ENCODE peak calls at places on chromosomes 6 and 20, in five cellular contexts. Z is fibroblast of lung, L is cardiac fibroblast, S is upper lobe of right lung, D is IMR-90. Y is an unnamed sample.

GRCh38 chr6:11918021-11918738 is 93.9 kb upstream of the HIVEP1 start:
- DNase-seq in S (no peak), D (peak), Z (peak), L (peak), Y (no peak)

GRCh38 chr20:34108616-34109174 is 3.3 kb downstream of the EIF2S2 start:
- DNase-seq in D (no peak), L (no peak), S (no peak), Z (no peak), Y (no peak)

GRCh38 chr6:49553353-49553752 is 2.9 kb downstream of the C6orf141 start:
- DNase-seq in L (no peak), D (peak), S (no peak), Z (peak), Y (no peak)

GRCh38 chr6:13429406-13429753 is 58.0 kb downstream of the GFOD1 start:
- DNase-seq in D (no peak), Z (no peak), S (no peak), L (no peak), Y (no peak)

GRCh38 chr6:94052754-94053153 is 633.4 kb upstream of the EPHA7 start:
- DNase-seq in L (no peak), S (no peak), D (no peak), Z (no peak), Y (no peak)

GRCh38 chr6:83378621-83379388 is 52.0 kb downstream of the ME1 start:
- DNase-seq in S (no peak), Z (peak), L (peak), D (peak), Y (peak)

GRCh38 chr6:55993418-55993817 is 118.0 kb upstream of the BMP5 start:
- DNase-seq in S (no peak), D (no peak), L (no peak), Z (no peak), Y (no peak)

GRCh38 chr6:69138893-69139494 is 503.9 kb downstream of the ADGRB3 start:
- DNase-seq in Z (peak), L (no peak), D (no peak), S (no peak), Y (no peak)

GRCh38 chr6:168990352-168990751 is 263.3 kb downstream of the THBS2 start:
- DNase-seq in L (no peak), S (no peak), Z (no peak), D (no peak), Y (no peak)

GRCh38 chr20:41352666-41353065 is 12.0 kb downstream of the LPIN3 start:
- DNase-seq in D (no peak), Z (no peak), L (no peak), S (no peak), Y (peak)

GRCh38 chr6:34235605-34236422 is 859 bp upstream of the HMGA1 start:
- DNase-seq in Z (peak), L (peak), D (peak), S (peak), Y (peak)

GRCh38 chr6:30556714-30556963 is 350 bp upstream of the GNL1 start:
- DNase-seq in L (no peak), Z (no peak), D (no peak), S (no peak), Y (no peak)

GRCh38 chr20:11352041-11352440 is 565.7 kb upstream of the BTBD3 start:
- DNase-seq in L (no peak), D (no peak), S (no peak), Z (no peak), Y (no peak)

GRCh38 chr20:42313704-42314103 is 695.5 kb upstream of the CHD6 start:
- DNase-seq in S (no peak), D (no peak), Z (no peak), L (no peak), Y (no peak)

GRCh38 chr20:34507661-34508060 is 8.6 kb upstream of the DYNLRB1 start:
- DNase-seq in Z (no peak), D (no peak), L (no peak), S (no peak), Y (no peak)

GRCh38 chr6:114042267-114043075 is 71.5 kb upstream of the HDAC2 start:
- DNase-seq in Z (peak), S (no peak), L (peak), D (no peak), Y (no peak)

GRCh38 chr6:170187669-170188566 is 103.0 kb downstream of the DLL1 start:
- DNase-seq in S (no peak), L (no peak), Z (no peak), D (no peak), Y (no peak)

GRCh38 chr6:130966581-130966980 is 96.5 kb downstream of the EPB41L2 start:
- DNase-seq in L (no peak), S (no peak), D (no peak), Z (no peak), Y (no peak)

GRCh38 chr6:130962951-130963350 is 100.1 kb downstream of the EPB41L2 start:
- DNase-seq in S (no peak), L (no peak), Z (no peak), D (no peak), Y (no peak)

GRCh38 chr6:130964289-130964688 is 98.8 kb downstream of the EPB41L2 start:
- DNase-seq in S (no peak), L (no peak), Z (no peak), D (no peak), Y (no peak)

GRCh38 chr6:130965657-130966056 is 97.4 kb downstream of the EPB41L2 start:
- DNase-seq in D (peak), L (peak), Z (peak), S (no peak), Y (no peak)

DNA sequence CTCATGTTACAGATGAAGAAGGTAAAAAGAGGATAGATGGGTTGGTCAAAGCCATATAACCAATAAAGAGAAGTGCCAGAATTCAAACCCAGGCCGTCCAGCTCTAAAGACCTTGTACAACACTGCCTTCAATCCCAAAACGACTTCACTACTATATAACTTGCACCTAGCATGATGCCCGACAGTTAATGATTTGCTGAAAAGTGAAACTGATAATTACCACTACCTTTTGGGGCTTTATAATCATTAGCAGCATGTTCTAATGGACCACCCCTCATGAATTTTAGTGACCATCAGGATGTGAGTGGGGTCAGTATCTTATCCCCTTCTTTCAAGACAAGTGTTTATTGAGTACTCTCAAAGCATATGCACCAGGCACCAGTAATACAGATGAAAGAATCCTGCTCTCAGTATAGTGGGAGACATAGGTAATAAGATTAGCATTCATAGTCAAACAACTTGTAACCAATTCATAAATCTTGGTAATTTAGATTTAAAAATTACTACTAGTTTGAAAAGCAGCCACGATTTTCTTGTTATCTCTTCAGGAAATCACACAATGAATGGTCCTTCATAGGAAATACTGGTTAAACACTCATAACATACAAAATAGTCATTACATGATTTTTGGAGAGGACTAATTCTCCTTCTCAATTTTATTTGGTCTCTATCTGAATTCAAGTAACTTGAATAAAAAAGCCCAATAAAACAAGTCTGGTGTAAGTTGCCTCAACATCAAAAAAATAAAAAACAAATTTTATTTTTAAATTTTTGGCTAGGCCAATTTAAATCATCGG is 98.0 kb downstream of the EPB41L2 start:
- DNase-seq in D (no peak), S (no peak), Z (no peak), L (no peak), Y (no peak)
- H3K4me3 ChIP-seq in D (no peak), S (no peak), Z (no peak), L (no peak), Y (no peak)

GRCh38 chr6:106180208-106180607 is 94.1 kb downstream of the PRDM1 start:
- DNase-seq in S (no peak), D (no peak), Z (no peak), L (no peak), Y (no peak)
- H3K4me3 ChIP-seq in S (no peak), D (no peak), Z (no peak), L (no peak), Y (no peak)

GRCh38 chr6:96151707-96152106 is 135.9 kb downstream of the FUT9 start:
- DNase-seq in D (no peak), L (no peak), Z (no peak), S (no peak), Y (no peak)

GRCh38 chr6:96156425-96156824 is 140.7 kb downstream of the FUT9 start:
- DNase-seq in L (no peak), Z (no peak), S (no peak), D (no peak), Y (no peak)

GRCh38 chr6:96153775-96154174 is 138.0 kb downstream of the FUT9 start:
- DNase-seq in S (no peak), L (no peak), Z (peak), D (no peak), Y (no peak)

GRCh38 chr6:96150431-96150830 is 134.7 kb downstream of the FUT9 start:
- DNase-seq in D (no peak), S (no peak), Z (no peak), L (no peak), Y (no peak)

DNA sequence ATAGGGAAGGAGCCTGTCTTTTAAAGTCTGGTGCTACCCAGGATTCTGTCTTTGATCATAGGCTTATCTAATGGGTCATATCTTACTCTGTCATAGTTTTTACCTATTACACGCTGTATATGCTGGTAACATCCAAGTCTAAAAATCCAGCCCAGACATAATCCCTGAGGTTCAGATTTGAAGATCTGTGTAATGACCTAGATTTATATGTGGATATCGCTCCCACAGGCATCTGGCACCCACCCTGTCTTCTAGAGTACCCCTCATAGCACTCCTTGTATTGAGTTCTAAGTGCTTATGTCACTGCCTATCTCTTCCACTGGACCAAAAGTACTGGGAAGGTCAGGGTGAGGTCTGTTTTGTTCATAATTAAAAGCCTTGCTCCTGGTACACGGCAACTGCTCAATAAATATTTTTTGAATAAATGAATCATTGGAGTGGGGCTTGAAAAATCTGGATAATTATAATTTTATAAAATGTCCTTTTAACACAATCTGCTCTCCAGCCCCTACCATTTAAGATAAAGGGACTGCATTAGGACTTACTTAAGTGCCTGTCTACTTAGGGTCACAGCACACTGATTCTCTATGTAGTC is 136.4 kb downstream of the FUT9 start:
- DNase-seq in L (no peak), Z (no peak), S (no peak), D (no peak), Y (no peak)
- H3K4me3 ChIP-seq in L (no peak), Z (no peak), S (no peak), D (no peak), Y (no peak)

GRCh38 chr6:28218312-28219248 is 6.5 kb upstream of the ZSCAN9 start:
- DNase-seq in D (peak), S (peak), Z (peak), L (peak), Y (peak)

GRCh38 chr6:28220164-28221133 is 4.6 kb upstream of the ZSCAN9 start:
- DNase-seq in S (no peak), Z (peak), L (no peak), D (peak), Y (peak)

GRCh38 chr6:28226460-28226859 is 1.4 kb downstream of the ZSCAN9 start:
- DNase-seq in Z (no peak), L (no peak), D (no peak), S (no peak), Y (no peak)

GRCh38 chr6:28225056-28225834 is at the start of gene ZSCAN9:
- DNase-seq in Z (peak), S (peak), L (peak), D (peak), Y (peak)

DNA sequence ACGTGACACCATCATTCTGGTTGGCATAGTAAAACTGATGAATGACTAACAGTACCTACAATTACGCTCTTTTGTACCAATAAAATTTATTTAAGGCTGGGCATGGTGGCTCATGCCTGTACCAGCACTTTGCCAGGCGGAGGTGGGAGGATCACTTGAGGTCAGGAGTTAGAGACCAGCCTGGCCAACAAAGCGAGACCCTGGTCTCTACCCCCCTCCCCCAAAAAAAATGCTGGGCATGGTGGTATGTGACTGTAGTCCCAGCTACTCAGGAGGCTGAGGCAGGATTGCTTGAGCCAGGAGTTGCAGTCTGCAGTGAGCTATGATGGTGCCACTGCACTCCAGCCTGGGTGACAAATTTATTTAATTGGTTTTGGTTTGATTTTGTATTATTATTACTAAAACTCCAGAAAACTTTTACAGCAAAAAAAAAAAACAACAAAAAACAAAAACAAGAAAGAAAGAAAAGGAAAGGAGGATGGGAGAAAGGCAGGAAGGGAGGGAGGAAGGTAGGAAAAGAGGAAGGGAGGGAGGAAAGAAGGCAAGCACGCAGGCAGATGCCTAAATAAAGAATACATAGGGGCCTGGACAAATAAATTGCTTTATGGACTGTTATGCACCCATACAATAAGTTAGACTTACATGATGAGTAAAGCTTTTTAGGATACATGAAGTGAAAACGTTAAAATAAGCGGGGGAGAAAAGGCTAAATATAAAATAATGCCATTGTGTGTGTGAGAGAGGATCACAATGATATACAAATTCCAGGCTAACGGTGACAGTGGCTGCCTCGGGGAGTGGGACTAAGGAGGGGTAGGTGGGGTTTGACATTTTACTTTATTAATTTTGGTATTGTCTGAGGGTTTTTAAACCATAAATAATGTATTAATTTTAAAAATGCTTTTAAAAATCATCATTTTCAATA is 682 bp upstream of the ZSCAN9 start:
- DNase-seq in D (no peak), S (no peak), L (no peak), Z (no peak), Y (no peak)
- H3K4me3 ChIP-seq in D (peak), S (peak), L (peak), Z (peak), Y (peak)

GRCh38 chr6:132819405-132820145 is 5.2 kb downstream of the RPS12 start:
- DNase-seq in L (no peak), Z (peak), S (no peak), D (peak), Y (peak)

GRCh38 chr6:132814716-132815570 is 574 bp downstream of the RPS12 start:
- DNase-seq in D (no peak), S (no peak), L (peak), Z (peak), Y (peak)

GRCh38 chr6:132818404-132819359 is 4.3 kb downstream of the RPS12 start:
- DNase-seq in S (no peak), Z (no peak), L (peak), D (peak), Y (peak)

GRCh38 chr6:132817554-132818403 is 3.4 kb downstream of the RPS12 start:
- DNase-seq in Z (no peak), D (no peak), S (no peak), L (no peak), Y (peak)

GRCh38 chr6:132816665-132817064 is 2.3 kb downstream of the RPS12 start:
- DNase-seq in D (no peak), S (no peak), L (no peak), Z (no peak), Y (peak)
- H3K4me3 ChIP-seq in D (no peak), S (peak), L (no peak), Z (no peak), Y (peak)

GRCh38 chr20:29741894-29742698 is 1515.4 kb upstream of the DEFB115 start:
- DNase-seq in S (peak), Z (no peak), L (no peak), D (no peak), Y (no peak)

GRCh38 chr20:29744071-29744470 is 1513.4 kb upstream of the DEFB115 start:
- DNase-seq in Z (no peak), D (no peak), L (peak), S (peak), Y (no peak)

GRCh38 chr20:29741594-29741893 is 1515.9 kb upstream of the DEFB115 start:
- DNase-seq in S (no peak), D (no peak), Z (no peak), L (no peak), Y (no peak)

GRCh38 chr20:29743101-29743931 is 1514.1 kb upstream of the DEFB115 start:
- DNase-seq in L (no peak), Z (no peak), S (peak), D (no peak), Y (no peak)

GRCh38 chr20:29742699-29743100 is 1514.8 kb upstream of the DEFB115 start:
- DNase-seq in Z (no peak), D (no peak), S (peak), L (no peak), Y (no peak)
- H3K4me3 ChIP-seq in Z (no peak), D (no peak), S (no peak), L (no peak), Y (no peak)

DNA sequence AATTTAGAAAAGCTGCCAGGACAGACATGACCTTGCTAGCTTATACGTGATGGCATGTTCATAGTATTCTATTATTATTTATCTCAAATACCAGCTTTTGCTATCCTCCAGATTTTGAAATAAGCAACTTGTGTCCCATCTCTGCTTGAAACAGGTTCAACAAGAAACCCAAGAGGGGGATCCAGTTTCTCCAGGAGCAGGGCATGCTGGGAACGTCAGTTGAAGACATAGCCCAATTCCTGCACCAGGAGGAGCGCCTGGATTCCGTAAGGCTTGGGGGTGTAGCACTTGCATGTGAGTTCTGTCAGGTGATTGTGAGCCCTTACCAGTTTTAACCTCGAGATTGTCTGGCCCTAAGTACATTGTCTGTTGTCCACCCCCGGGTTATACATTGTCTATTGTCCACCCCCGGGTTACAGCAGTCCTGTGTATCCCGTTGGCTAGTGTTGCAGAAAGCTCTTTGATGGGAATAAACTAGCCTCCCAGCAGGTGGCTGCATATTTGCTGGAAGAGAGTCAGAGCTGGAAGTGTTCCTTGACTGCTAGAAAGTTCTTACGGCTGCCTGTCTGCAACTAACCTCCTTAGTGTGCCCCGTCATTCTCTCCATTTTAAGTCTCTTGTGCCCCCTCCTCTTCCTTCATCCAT is 61.4 kb upstream of the CSE1L start:
- DNase-seq in L (no peak), S (no peak), Z (peak), D (no peak), Y (no peak)
- H3K4me3 ChIP-seq in L (no peak), S (no peak), Z (no peak), D (no peak), Y (no peak)

GRCh38 chr6:7267521-7268091 is 45.4 kb downstream of the SSR1 start:
- DNase-seq in D (peak), S (no peak), L (peak), Z (peak), Y (no peak)
- H3K4me3 ChIP-seq in D (no peak), S (no peak), L (no peak), Z (no peak), Y (no peak)

GRCh38 chr6:28277746-28278145 is 3.6 kb upstream of the PGBD1 start:
- DNase-seq in Z (no peak), L (no peak), S (no peak), D (no peak), Y (no peak)
- H3K4me3 ChIP-seq in Z (no peak), L (no peak), S (no peak), D (no peak), Y (no peak)

GRCh38 chr6:36033935-36034334 is 6.3 kb downstream of the MAPK14 start:
- DNase-seq in S (no peak), Z (peak), D (peak), L (peak), Y (peak)
- H3K4me3 ChIP-seq in S (no peak), Z (no peak), D (no peak), L (no peak), Y (peak)